ENCODE peak calls at places on chromosomes 11 and 22, in six cellular contexts. X is neural progenitor cell; A is left ventricle myocardium inferior; N is OCI-LY7; U is CD4-positive, alpha-beta memory T cell; T is heart right ventricle. B is an unnamed sample.

GRCh38 chr11:67160872-67161783 is 42.1 kb downstream of the KDM2A start:
- DNase-seq in X (no peak), A (no peak), N (no peak), U (no peak), T (no peak), B (no peak)

GRCh38 chr11:33262016-33262638 is 4.9 kb downstream of the HIPK3 start:
- DNase-seq in X (no peak), A (no peak), N (no peak), U (no peak), T (no peak), B (no peak)

GRCh38 chr22:46071451-46072029 is 78.8 kb upstream of the PPARA start:
- DNase-seq in X (peak), A (peak), N (peak), U (peak), T (peak), B (peak)

GRCh38 chr11:89489930-89490329 is 1.2 kb downstream of the NOX4 start:
- DNase-seq in X (no peak), A (no peak), N (no peak), U (no peak), T (no peak), B (no peak)

GRCh38 chr11:134737563-134738510 is 325.8 kb upstream of the B3GAT1 start:
- DNase-seq in X (no peak), A (no peak), N (no peak), U (no peak), T (no peak), B (no peak)

GRCh38 chr22:46588279-46589140 is 31.7 kb upstream of the GRAMD4 start:
- DNase-seq in X (peak), A (peak), N (peak), U (no peak), T (peak), B (no peak)

GRCh38 chr22:30167734-30168133 is 78.8 kb downstream of the LIF start:
- DNase-seq in X (no peak), A (no peak), N (no peak), U (no peak), T (no peak), B (no peak)

GRCh38 chr11:118615996-118616395 is 8.6 kb downstream of the PHLDB1 start:
- DNase-seq in X (peak), A (no peak), N (no peak), U (no peak), T (no peak), B (no peak)

GRCh38 chr11:122862091-122862490 is 20.5 kb upstream of the JHY start:
- DNase-seq in X (no peak), A (no peak), N (no peak), U (no peak), T (no peak), B (no peak)

GRCh38 chr11:132674161-132674560 is 858.1 kb downstream of the OPCML start:
- DNase-seq in X (no peak), A (no peak), N (no peak), U (no peak), T (no peak), B (no peak)

GRCh38 chr11:119483341-119483880 is 60.4 kb upstream of the THY1 start:
- DNase-seq in X (no peak), A (no peak), N (no peak), U (no peak), T (no peak), B (no peak)

GRCh38 chr11:46309669-46310288 is 32.3 kb downstream of the CREB3L1 start:
- DNase-seq in X (no peak), A (no peak), N (peak), U (no peak), T (no peak), B (no peak)

GRCh38 chr11:29780756-29781155 is 236.1 kb downstream of the KCNA4 start:
- DNase-seq in X (peak), A (peak), N (no peak), U (no peak), T (peak), B (no peak)

GRCh38 chr11:68312117-68312779 is at the start of gene LRP5:
- DNase-seq in X (peak), A (peak), N (peak), U (no peak), T (no peak), B (no peak)

GRCh38 chr11:19347911-19348310 is 107.2 kb upstream of the E2F8 start:
- DNase-seq in X (peak), A (no peak), N (no peak), U (no peak), T (no peak), B (no peak)

GRCh38 chr11:65431452-65432132 is 9.0 kb downstream of the NEAT1 start:
- DNase-seq in X (no peak), A (no peak), N (peak), U (peak), T (no peak), B (no peak)

GRCh38 chr11:2384723-2385041 is 7.6 kb downstream of the CD81 start:
- DNase-seq in X (no peak), A (no peak), N (no peak), U (no peak), T (no peak), B (no peak)

GRCh38 chr22:23110922-23111527 is 30.8 kb downstream of the RSPH14 start:
- DNase-seq in X (no peak), A (no peak), N (no peak), U (no peak), T (no peak), B (no peak)

GRCh38 chr11:96337541-96338530 is 5.2 kb downstream of the MAML2 start:
- DNase-seq in X (no peak), A (peak), N (no peak), U (peak), T (no peak), B (no peak)

GRCh38 chr22:24938741-24939341 is 7.7 kb downstream of the LHFPL7 start:
- DNase-seq in X (peak), A (no peak), N (peak), U (peak), T (no peak), B (no peak)

GRCh38 chr11:100939581-100939980 is 190.0 kb downstream of the PGR start:
- DNase-seq in X (no peak), A (no peak), N (no peak), U (no peak), T (no peak), B (no peak)

GRCh38 chr11:126319374-126319740 is 15.5 kb downstream of the DCPS start:
- DNase-seq in X (no peak), A (no peak), N (no peak), U (no peak), T (no peak), B (no peak)

GRCh38 chr11:129141748-129142475 is 50.2 kb downstream of the ARHGAP32 start:
- DNase-seq in X (no peak), A (no peak), N (no peak), U (no peak), T (no peak), B (no peak)

GRCh38 chr22:27794244-27794643 is 7.3 kb downstream of the MN1 start:
- DNase-seq in X (peak), A (no peak), N (no peak), U (no peak), T (no peak), B (no peak)

GRCh38 chr11:2929511-2929879 is 275 bp upstream of the PHLDA2 start:
- DNase-seq in X (peak), A (no peak), N (no peak), U (no peak), T (peak), B (no peak)

GRCh38 chr11:118610773-118611432 is 3.5 kb downstream of the PHLDB1 start:
- DNase-seq in X (peak), A (peak), N (peak), U (peak), T (peak), B (no peak)

GRCh38 chr22:30279389-30279788 is 9.9 kb downstream of the CASTOR1 start:
- DNase-seq in X (no peak), A (peak), N (no peak), U (no peak), T (peak), B (no peak)

GRCh38 chr11:26187639-26188038 is 144.3 kb upstream of the ANO3 start:
- DNase-seq in X (no peak), A (no peak), N (no peak), U (no peak), T (no peak), B (no peak)

DNA sequence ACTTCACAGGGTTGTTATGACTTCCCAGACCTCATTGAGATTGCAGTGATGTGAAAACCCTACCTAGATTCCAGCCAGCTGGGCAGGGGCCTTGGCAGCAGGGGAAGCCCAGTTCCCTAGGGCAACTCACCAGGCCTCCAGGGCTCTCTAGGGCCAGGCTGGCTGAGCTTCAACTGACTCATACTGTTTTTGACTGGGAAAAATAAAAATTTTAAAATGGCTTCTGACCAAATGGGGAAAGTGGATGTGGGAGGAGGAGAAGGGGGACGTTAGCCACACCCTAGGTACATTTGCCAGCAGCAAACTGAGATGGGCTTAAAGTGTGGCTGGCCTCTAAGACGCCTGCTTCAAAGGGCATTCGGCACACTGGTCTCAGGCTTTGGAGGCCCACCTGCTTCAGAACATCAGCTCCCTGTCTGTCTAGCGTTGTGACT is 39.0 kb downstream of the BMAL1 start:
- DNase-seq in X (no peak), A (no peak), N (no peak), U (no peak), T (peak), B (no peak)
- H3K27ac ChIP-seq in X (no peak), A (peak), N (no peak), U (no peak), T (no peak), B (no peak)

GRCh38 chr11:113906515-113906914 is 1.9 kb downstream of the HTR3B start:
- DNase-seq in X (no peak), A (no peak), N (no peak), U (no peak), T (no peak), B (no peak)

GRCh38 chr11:113907155-113907554 is 2.6 kb downstream of the HTR3B start:
- DNase-seq in X (no peak), A (no peak), N (no peak), U (no peak), T (no peak), B (no peak)

GRCh38 chr11:113904379-113905101 is at the start of gene HTR3B:
- DNase-seq in X (no peak), A (no peak), N (no peak), U (no peak), T (no peak), B (no peak)

GRCh38 chr11:113907681-113908080 is 3.1 kb downstream of the HTR3B start:
- DNase-seq in X (no peak), A (no peak), N (no peak), U (no peak), T (no peak), B (no peak)

GRCh38 chr11:113906038-113906437 is 1.4 kb downstream of the HTR3B start:
- DNase-seq in X (peak), A (no peak), N (no peak), U (no peak), T (no peak), B (no peak)
- H3K27ac ChIP-seq in X (no peak), A (no peak), N (no peak), U (no peak), T (no peak), B (no peak)

GRCh38 chr11:111562692-111563389 is 22.3 kb downstream of the LAYN start:
- DNase-seq in X (no peak), A (no peak), N (no peak), U (no peak), T (no peak), B (no peak)

GRCh38 chr11:111559791-111560190 is 19.3 kb downstream of the LAYN start:
- DNase-seq in X (no peak), A (no peak), N (no peak), U (no peak), T (no peak), B (no peak)

GRCh38 chr11:111561306-111561705 is 20.8 kb downstream of the LAYN start:
- DNase-seq in X (no peak), A (no peak), N (no peak), U (no peak), T (no peak), B (no peak)

GRCh38 chr11:111561801-111562325 is 21.3 kb downstream of the LAYN start:
- DNase-seq in X (no peak), A (no peak), N (no peak), U (no peak), T (no peak), B (no peak)

GRCh38 chr11:111560785-111561184 is 20.3 kb downstream of the LAYN start:
- DNase-seq in X (no peak), A (no peak), N (no peak), U (no peak), T (no peak), B (no peak)
- H3K27ac ChIP-seq in X (no peak), A (no peak), N (no peak), U (no peak), T (no peak), B (no peak)

GRCh38 chr11:124676386-124676785 is 2.7 kb downstream of the SPA17 start:
- DNase-seq in X (no peak), A (no peak), N (no peak), U (no peak), T (no peak), B (no peak)
- H3K27ac ChIP-seq in X (no peak), A (peak), N (no peak), U (no peak), T (peak), B (no peak)